ENCODE peak calls at places on chromosomes 7 and 10, in nine cellular contexts. One of them, this sample, is unnamed.

GRCh38 chr7:155438778-155439177 is 19.2 kb upstream of the EN2 start:
- DNase-seq in T-helper 9 cell: no peak
- DNase-seq in stimulated activated CD4-positive, alpha-beta T cell treated with anti-CD3 and anti-CD28 coated beads, Interleukin-4, amount 100 ng/mL, for 1 hour: no peak
- DNase-seq in Peyer's patch: no peak
- DNase-seq in posterior vena cava: peak; percentile 57
- DNase-seq in GM23248: no peak
- DNase-seq in central memory CD8-positive, alpha-beta T cell: no peak
- DNase-seq in upper lobe of left lung: no peak
- DNase-seq in fibroblast of the conjunctiva: no peak
- DNase-seq in this sample: no peak

GRCh38 chr7:128167316-128167691 is 73.8 kb upstream of the LEP start:
- DNase-seq in T-helper 9 cell: no peak
- DNase-seq in stimulated activated CD4-positive, alpha-beta T cell treated with anti-CD3 and anti-CD28 coated beads, Interleukin-4, amount 100 ng/mL, for 1 hour: peak; percentile 6
- DNase-seq in Peyer's patch: no peak
- DNase-seq in posterior vena cava: peak; percentile 73
- DNase-seq in GM23248: peak; percentile 82
- DNase-seq in central memory CD8-positive, alpha-beta T cell: no peak
- DNase-seq in upper lobe of left lung: peak; percentile 82
- DNase-seq in fibroblast of the conjunctiva: no peak
- DNase-seq in this sample: no peak

GRCh38 chr10:72611783-72612182 is 14.1 kb downstream of the MICU1 start:
- DNase-seq in T-helper 9 cell: no peak
- DNase-seq in stimulated activated CD4-positive, alpha-beta T cell treated with anti-CD3 and anti-CD28 coated beads, Interleukin-4, amount 100 ng/mL, for 1 hour: no peak
- DNase-seq in Peyer's patch: no peak
- DNase-seq in posterior vena cava: no peak
- DNase-seq in GM23248: no peak
- DNase-seq in central memory CD8-positive, alpha-beta T cell: no peak
- DNase-seq in upper lobe of left lung: no peak
- DNase-seq in fibroblast of the conjunctiva: no peak
- DNase-seq in this sample: no peak

GRCh38 chr7:5086256-5086655 is 40.6 kb downstream of the RBAK start:
- DNase-seq in T-helper 9 cell: no peak
- DNase-seq in stimulated activated CD4-positive, alpha-beta T cell treated with anti-CD3 and anti-CD28 coated beads, Interleukin-4, amount 100 ng/mL, for 1 hour: no peak
- DNase-seq in Peyer's patch: no peak
- DNase-seq in posterior vena cava: no peak
- DNase-seq in GM23248: no peak
- DNase-seq in central memory CD8-positive, alpha-beta T cell: no peak
- DNase-seq in upper lobe of left lung: no peak
- DNase-seq in fibroblast of the conjunctiva: no peak
- DNase-seq in this sample: no peak

GRCh38 chr7:41816111-41816510 is 113.2 kb upstream of the INHBA start:
- DNase-seq in T-helper 9 cell: no peak
- DNase-seq in stimulated activated CD4-positive, alpha-beta T cell treated with anti-CD3 and anti-CD28 coated beads, Interleukin-4, amount 100 ng/mL, for 1 hour: no peak
- DNase-seq in Peyer's patch: no peak
- DNase-seq in posterior vena cava: no peak
- DNase-seq in GM23248: no peak
- DNase-seq in central memory CD8-positive, alpha-beta T cell: no peak
- DNase-seq in upper lobe of left lung: no peak
- DNase-seq in fibroblast of the conjunctiva: no peak
- DNase-seq in this sample: peak; percentile 53

GRCh38 chr10:85147346-85148250 is 819.2 kb downstream of the CCSER2 start:
- DNase-seq in T-helper 9 cell: no peak
- DNase-seq in stimulated activated CD4-positive, alpha-beta T cell treated with anti-CD3 and anti-CD28 coated beads, Interleukin-4, amount 100 ng/mL, for 1 hour: no peak
- DNase-seq in Peyer's patch: no peak
- DNase-seq in posterior vena cava: no peak
- DNase-seq in GM23248: no peak
- DNase-seq in central memory CD8-positive, alpha-beta T cell: no peak
- DNase-seq in upper lobe of left lung: no peak
- DNase-seq in fibroblast of the conjunctiva: no peak
- DNase-seq in this sample: no peak

GRCh38 chr7:80542398-80542797 is 30.5 kb upstream of the GNAT3 start:
- DNase-seq in T-helper 9 cell: no peak
- DNase-seq in stimulated activated CD4-positive, alpha-beta T cell treated with anti-CD3 and anti-CD28 coated beads, Interleukin-4, amount 100 ng/mL, for 1 hour: no peak
- DNase-seq in Peyer's patch: no peak
- DNase-seq in posterior vena cava: no peak
- DNase-seq in GM23248: peak; percentile 93
- DNase-seq in central memory CD8-positive, alpha-beta T cell: no peak
- DNase-seq in upper lobe of left lung: no peak
- DNase-seq in fibroblast of the conjunctiva: peak; percentile 85
- DNase-seq in this sample: no peak

GRCh38 chr7:149741629-149742028 is 31.8 kb downstream of the ZNF467 start:
- DNase-seq in T-helper 9 cell: no peak
- DNase-seq in stimulated activated CD4-positive, alpha-beta T cell treated with anti-CD3 and anti-CD28 coated beads, Interleukin-4, amount 100 ng/mL, for 1 hour: no peak
- DNase-seq in Peyer's patch: no peak
- DNase-seq in posterior vena cava: no peak
- DNase-seq in GM23248: peak; percentile 61
- DNase-seq in central memory CD8-positive, alpha-beta T cell: no peak
- DNase-seq in upper lobe of left lung: no peak
- DNase-seq in fibroblast of the conjunctiva: no peak
- DNase-seq in this sample: no peak

GRCh38 chr10:46547881-46548780 is 8.3 kb downstream of the GPRIN2 start:
- DNase-seq in T-helper 9 cell: no peak
- DNase-seq in stimulated activated CD4-positive, alpha-beta T cell treated with anti-CD3 and anti-CD28 coated beads, Interleukin-4, amount 100 ng/mL, for 1 hour: no peak
- DNase-seq in Peyer's patch: peak; percentile 14
- DNase-seq in posterior vena cava: peak; percentile 84
- DNase-seq in GM23248: peak; percentile 69
- DNase-seq in central memory CD8-positive, alpha-beta T cell: peak; percentile 12
- DNase-seq in upper lobe of left lung: peak; percentile 42
- DNase-seq in fibroblast of the conjunctiva: no peak
- DNase-seq in this sample: peak; percentile 22

GRCh38 chr7:30752979-30753378 is 1.0 kb downstream of the INMT start:
- DNase-seq in T-helper 9 cell: no peak
- DNase-seq in stimulated activated CD4-positive, alpha-beta T cell treated with anti-CD3 and anti-CD28 coated beads, Interleukin-4, amount 100 ng/mL, for 1 hour: no peak
- DNase-seq in Peyer's patch: no peak
- DNase-seq in posterior vena cava: peak; percentile 94
- DNase-seq in GM23248: peak; percentile 64
- DNase-seq in central memory CD8-positive, alpha-beta T cell: no peak
- DNase-seq in upper lobe of left lung: no peak
- DNase-seq in fibroblast of the conjunctiva: peak; percentile 26
- DNase-seq in this sample: no peak

This sample was measured in activated naive CD8-positive, alpha-beta T cell treated with anti-CD3 and anti-CD28 coated beads, Interleukin-2, amount 10 ng/mL, durations not matched to agents 7 days and 5 days.